ENCODE peak calls at places on chromosomes 11 and 22, in ten cellular contexts. L, J, H, X, G, W, U, A, V and E are unnamed samples.

GRCh38 chr11:65454696-65455456 is 32.3 kb downstream of the NEAT1 start:
- DNase-seq in U (peak), V (peak), X (peak), L (peak), W (peak), G (peak), J (peak), A (peak), H (peak), E (peak)

GRCh38 chr11:66999555-66999954 is 23.4 kb upstream of the SYT12 start:
- DNase-seq in H (no peak), G (no peak), W (no peak), X (no peak), A (no peak), U (no peak), L (no peak), V (no peak), J (no peak), E (no peak)

GRCh38 chr11:22879615-22880014 is 19.3 kb upstream of the CCDC179 start:
- DNase-seq in U (peak), X (peak), A (no peak), L (no peak), G (no peak), W (no peak), H (no peak), V (peak), J (no peak), E (no peak)

GRCh38 chr11:123195182-123196059 is at the start of gene CLMP:
- DNase-seq in J (no peak), V (peak), W (no peak), H (peak), U (no peak), X (peak), A (peak), L (no peak), G (no peak), E (peak)

GRCh38 chr11:46513934-46514342 is 79.9 kb downstream of the AMBRA1 start:
- DNase-seq in V (peak), J (no peak), L (no peak), U (peak), H (peak), G (peak), X (peak), A (no peak), W (no peak), E (no peak)

GRCh38 chr11:15258433-15259350 is 144.0 kb downstream of the INSC start:
- DNase-seq in J (no peak), W (no peak), U (no peak), H (no peak), L (peak), G (no peak), A (peak), V (peak), X (peak), E (no peak)

GRCh38 chr22:42683599-42684283 is 34.5 kb upstream of the CYB5R3 start:
- DNase-seq in H (peak), W (no peak), J (peak), X (peak), U (no peak), A (no peak), V (no peak), L (no peak), G (no peak), E (no peak)

GRCh38 chr11:75319035-75319877 is 32.2 kb downstream of the ARRB1 start:
- DNase-seq in V (no peak), W (no peak), J (no peak), L (no peak), A (no peak), G (no peak), H (no peak), U (no peak), X (no peak), E (no peak)

GRCh38 chr22:38181453-38182200 is at the start of gene PLA2G6:
- DNase-seq in H (peak), A (peak), G (peak), V (peak), J (peak), U (peak), L (peak), W (peak), X (peak), E (peak)

GRCh38 chr11:85826096-85826855 is 15.3 kb upstream of the SYTL2 start:
- DNase-seq in A (peak), U (peak), V (peak), J (no peak), X (peak), H (peak), G (peak), W (peak), L (peak), E (no peak)

GRCh38 chr11:106156290-106156937 is 79.0 kb downstream of the AASDHPPT start:
- DNase-seq in L (no peak), W (peak), X (peak), J (no peak), G (no peak), U (peak), A (peak), H (no peak), V (peak), E (no peak)

GRCh38 chr22:50445071-50445879 is 29.6 kb downstream of the SBF1 start:
- DNase-seq in V (no peak), G (no peak), X (no peak), L (no peak), J (no peak), H (peak), U (no peak), A (peak), W (no peak), E (no peak)

GRCh38 chr22:48575567-48576332 is 1251.9 kb downstream of the BRD1 start:
- DNase-seq in V (no peak), J (no peak), G (no peak), X (no peak), L (no peak), A (no peak), U (no peak), W (no peak), H (peak), E (no peak)

GRCh38 chr22:38831166-38831945 is 12.5 kb downstream of the NPTXR start:
- DNase-seq in W (no peak), G (no peak), L (peak), X (peak), A (no peak), V (peak), U (no peak), J (no peak), H (no peak), E (peak)

GRCh38 chr11:3010521-3011275 is 18.6 kb upstream of the NAP1L4 start:
- DNase-seq in X (no peak), J (no peak), A (no peak), V (no peak), W (no peak), L (no peak), H (no peak), U (no peak), G (peak), E (no peak)

GRCh38 chr11:46369458-46370152 is 11.9 kb upstream of the MDK start:
- DNase-seq in U (peak), V (peak), W (peak), A (peak), J (no peak), G (peak), X (peak), L (peak), H (no peak), E (peak)

GRCh38 chr22:38868886-38869381 is 3.1 kb downstream of the CBX6 start:
- DNase-seq in A (peak), U (peak), J (peak), X (peak), L (no peak), H (peak), G (peak), V (peak), W (peak), E (peak)

GRCh38 chr11:72381584-72382090 is 52.7 kb downstream of the CLPB start:
- DNase-seq in J (no peak), L (no peak), G (no peak), U (no peak), V (no peak), W (no peak), H (no peak), A (no peak), X (no peak), E (no peak)

GRCh38 chr22:19848298-19849224 is 6.1 kb downstream of the GNB1L start:
- DNase-seq in U (peak), W (no peak), G (peak), X (no peak), J (no peak), H (no peak), A (no peak), L (peak), V (peak), E (no peak)

GRCh38 chr11:102309621-102310541 is 7.4 kb upstream of the BIRC3 start:
- DNase-seq in W (no peak), A (peak), U (no peak), J (no peak), G (no peak), H (no peak), L (no peak), X (no peak), V (no peak), E (no peak)

GRCh38 chr11:64603411-64604110 is 12.5 kb downstream of the SLC22A12 start:
- DNase-seq in U (no peak), A (no peak), V (no peak), L (no peak), J (no peak), G (no peak), W (no peak), X (no peak), H (no peak), E (no peak)

GRCh38 chr11:91163619-91164451 is 941.0 kb upstream of the CHORDC1 start:
- DNase-seq in V (peak), L (no peak), G (no peak), A (no peak), W (no peak), U (peak), H (no peak), X (peak), J (no peak), E (no peak)

GRCh38 chr22:24592846-24593809 is at the start of gene LRRC75B:
- DNase-seq in L (peak), X (peak), V (peak), J (peak), U (peak), G (peak), A (peak), H (peak), W (peak), E (peak)

GRCh38 chr22:41968601-41969000 is 642 bp upstream of the SEPTIN3 start:
- DNase-seq in L (no peak), H (no peak), U (peak), X (peak), V (no peak), J (no peak), W (no peak), A (no peak), G (no peak), E (no peak)

GRCh38 chr11:27011560-27012253 is 17.8 kb downstream of the FIBIN start:
- DNase-seq in L (no peak), U (no peak), J (no peak), G (no peak), W (no peak), H (no peak), A (no peak), V (no peak), X (no peak), E (no peak)

GRCh38 chr11:2924381-2924780 is 4.8 kb downstream of the PHLDA2 start:
- DNase-seq in A (no peak), H (no peak), V (no peak), J (no peak), X (no peak), W (no peak), L (peak), G (peak), U (no peak), E (no peak)

GRCh38 chr11:82906931-82907330 is 5.4 kb downstream of the DDIAS start:
- DNase-seq in J (no peak), A (no peak), H (no peak), U (peak), X (no peak), W (no peak), G (no peak), V (no peak), L (peak), E (no peak)

GRCh38 chr11:92423133-92423532 is 198.5 kb downstream of the FAT3 start:
- DNase-seq in G (no peak), X (no peak), J (no peak), H (no peak), U (no peak), A (no peak), W (no peak), L (no peak), V (peak), E (no peak)

GRCh38 chr22:49365191-49365837 is 462.4 kb downstream of the BRD1 start:
- DNase-seq in J (no peak), W (no peak), V (no peak), U (no peak), L (no peak), A (no peak), X (no peak), G (no peak), H (no peak), E (no peak)

GRCh38 chr11:29448246-29448877 is 568.5 kb downstream of the KCNA4 start:
- DNase-seq in A (peak), W (peak), H (no peak), V (peak), X (peak), L (no peak), U (peak), G (no peak), J (no peak), E (no peak)

GRCh38 chr11:128717581-128717980 is 23.7 kb downstream of the FLI1 start:
- DNase-seq in W (peak), A (no peak), U (no peak), H (no peak), G (no peak), V (no peak), J (no peak), X (no peak), L (no peak), E (no peak)

GRCh38 chr11:134407321-134407828 is 4.7 kb downstream of the B3GAT1 start:
- DNase-seq in G (peak), X (no peak), W (no peak), V (no peak), U (no peak), H (no peak), L (no peak), A (no peak), J (no peak), E (no peak)

GRCh38 chr11:36729765-36730164 is 131.7 kb upstream of the RAG2 start:
- DNase-seq in G (no peak), X (no peak), U (no peak), L (no peak), V (no peak), A (no peak), H (no peak), W (no peak), J (no peak), E (no peak)

GRCh38 chr11:88179141-88179540 is 3.9 kb upstream of the RAB38 start:
- DNase-seq in U (no peak), A (no peak), L (peak), H (no peak), J (no peak), G (no peak), W (peak), X (no peak), V (peak), E (no peak)

GRCh38 chr11:75339685-75340409 is 11.6 kb downstream of the ARRB1 start:
- DNase-seq in G (no peak), V (no peak), U (peak), A (no peak), H (peak), W (no peak), X (no peak), J (no peak), L (no peak), E (no peak)

GRCh38 chr11:61908730-61909622 is 8.4 kb downstream of the RAB3IL1 start:
- DNase-seq in A (peak), U (no peak), W (no peak), H (peak), L (no peak), X (peak), J (no peak), V (no peak), G (peak), E (no peak)

GRCh38 chr22:48957987-48958321 is 869.7 kb downstream of the BRD1 start:
- DNase-seq in G (no peak), A (no peak), V (no peak), W (no peak), L (no peak), U (no peak), X (no peak), H (no peak), J (no peak), E (no peak)

GRCh38 chr11:43738600-43739409 is 58.3 kb downstream of the HSD17B12 start:
- DNase-seq in X (peak), J (no peak), A (peak), V (peak), W (no peak), U (no peak), L (peak), H (no peak), G (no peak), E (peak)
- H3K4me3 ChIP-seq in X (peak), J (no peak), A (peak), V (no peak), W (no peak), U (no peak), L (peak), H (no peak), G (no peak), E (no peak)

GRCh38 chr11:43735931-43736330 is 55.4 kb downstream of the HSD17B12 start:
- DNase-seq in U (no peak), H (no peak), A (peak), X (peak), G (no peak), W (no peak), J (no peak), L (no peak), V (peak), E (no peak)

GRCh38 chr11:43736502-43737193 is 56.1 kb downstream of the HSD17B12 start:
- DNase-seq in A (no peak), G (no peak), J (no peak), L (no peak), U (peak), W (no peak), V (peak), H (no peak), X (peak), E (peak)

GRCh38 chr11:43734256-43734655 is 53.7 kb downstream of the HSD17B12 start:
- DNase-seq in G (no peak), X (no peak), H (no peak), U (no peak), A (no peak), J (no peak), W (no peak), L (no peak), V (no peak), E (no peak)

GRCh38 chr11:43735115-43735514 is 54.6 kb downstream of the HSD17B12 start:
- DNase-seq in A (no peak), W (no peak), V (no peak), H (no peak), J (no peak), L (no peak), U (no peak), X (no peak), G (no peak), E (no peak)

GRCh38 chr11:43737194-43737575 is 56.6 kb downstream of the HSD17B12 start:
- DNase-seq in W (no peak), H (no peak), G (no peak), A (no peak), L (no peak), X (no peak), U (no peak), J (no peak), V (no peak), E (no peak)
- H3K4me3 ChIP-seq in W (no peak), H (no peak), G (no peak), A (no peak), L (no peak), X (no peak), U (no peak), J (no peak), V (no peak), E (no peak)

DNA sequence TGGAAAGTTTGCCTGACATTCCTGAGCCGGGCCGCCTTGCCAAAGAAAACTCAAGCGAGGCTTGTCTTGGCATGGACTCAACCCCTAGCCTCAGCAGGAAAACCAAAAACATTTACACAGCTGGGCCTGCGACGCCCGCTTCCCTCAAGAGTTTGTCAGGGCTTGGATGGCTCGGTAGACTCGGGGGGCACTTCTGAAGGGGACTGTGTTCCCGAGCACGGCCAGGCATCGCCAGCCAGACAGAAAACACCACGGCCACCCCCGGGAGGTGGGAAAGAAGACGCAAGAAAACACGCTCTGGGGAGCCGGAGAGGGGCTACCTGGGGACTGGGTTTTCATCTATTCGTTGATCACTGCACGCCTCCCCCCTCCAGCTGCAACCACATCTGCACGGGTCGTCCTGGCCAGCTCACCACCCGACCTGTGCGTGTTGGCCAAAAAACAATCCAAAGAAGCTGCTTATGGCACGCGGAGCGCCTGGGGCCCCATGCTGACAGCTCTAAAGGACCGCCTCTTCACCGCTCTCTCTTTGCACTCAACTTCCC is 380.7 kb downstream of the MN1 start:
- DNase-seq in G (peak), U (peak), L (no peak), X (peak), A (no peak), V (peak), J (peak), W (no peak), H (peak), E (peak)
- H3K4me3 ChIP-seq in G (no peak), U (no peak), L (no peak), X (no peak), A (no peak), V (no peak), J (no peak), W (no peak), H (no peak), E (no peak)

DNA sequence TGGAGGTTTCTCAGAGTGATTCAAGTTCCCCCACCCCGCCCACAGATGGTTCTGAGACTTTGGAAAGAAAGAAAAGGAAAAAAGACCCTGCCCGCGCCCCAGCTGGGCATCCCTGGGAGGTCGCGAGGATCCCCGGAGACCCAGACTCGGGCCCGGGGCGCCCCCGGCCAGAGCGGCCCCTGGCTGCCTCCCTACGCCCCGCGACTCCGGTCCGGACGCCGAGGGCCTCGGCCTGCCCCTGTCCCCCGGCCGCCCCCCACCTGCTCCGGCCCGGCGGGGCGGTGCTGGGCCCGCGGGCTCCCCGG is 2.3 kb upstream of the AIFM3 start:
- DNase-seq in L (no peak), G (no peak), V (no peak), U (no peak), W (no peak), J (no peak), X (no peak), A (no peak), H (no peak), E (no peak)
- H3K4me3 ChIP-seq in L (no peak), G (no peak), V (peak), U (peak), W (no peak), J (peak), X (peak), A (peak), H (peak), E (no peak)

DNA sequence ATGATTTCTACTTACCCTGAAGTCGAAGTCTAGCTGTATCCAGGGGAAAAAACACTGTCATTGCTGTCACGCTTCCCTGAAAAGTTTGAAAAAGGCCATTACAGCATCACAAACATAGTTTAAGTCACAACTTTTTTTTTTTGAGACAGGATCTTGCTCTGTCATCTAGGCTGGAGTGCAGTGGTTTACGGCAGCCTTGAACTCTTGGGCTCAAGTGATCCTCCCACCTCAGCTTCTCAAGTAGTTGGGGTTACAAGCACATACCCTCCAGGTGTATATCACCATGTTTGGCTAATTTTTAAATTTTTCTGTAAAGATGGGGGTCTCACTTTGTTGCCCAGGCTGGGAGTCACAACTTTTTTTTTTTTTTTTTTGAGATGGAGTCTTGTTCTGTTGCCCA is 20.1 kb downstream of the SLC25A17 start:
- DNase-seq in J (no peak), U (no peak), W (no peak), X (no peak), H (no peak), L (no peak), A (no peak), G (no peak), V (no peak), E (no peak)
- H3K4me3 ChIP-seq in J (no peak), U (no peak), W (no peak), X (no peak), H (no peak), L (no peak), A (no peak), G (no peak), V (no peak), E (no peak)